ENCODE peak calls at places on chromosomes 13 and 19, in ten cellular contexts. One of them, this sample, is unnamed.

GRCh38 chr19:45253396-45254027 is 2.4 kb downstream of the MARK4 start:
- DNase-seq in T-helper 17 cell: no peak
- DNase-seq in lower lobe of right lung: no peak
- DNase-seq in GM23248: peak; percentile 63
- DNase-seq in head of caudate nucleus: peak; percentile 47
- DNase-seq in Calu3: no peak
- DNase-seq in fibroblast of pulmonary artery: peak; percentile 29
- DNase-seq in stromal cell of bone marrow: no peak
- DNase-seq in HTR-8/SVneo: no peak
- DNase-seq in nucleus accumbens: no peak
- DNase-seq in this sample: peak; percentile 16

GRCh38 chr13:45325806-45326205 is 15.2 kb downstream of the TPT1 start:
- DNase-seq in T-helper 17 cell: no peak
- DNase-seq in lower lobe of right lung: no peak
- DNase-seq in GM23248: peak; percentile 94
- DNase-seq in head of caudate nucleus: no peak
- DNase-seq in Calu3: no peak
- DNase-seq in fibroblast of pulmonary artery: peak; percentile 85
- DNase-seq in stromal cell of bone marrow: peak; percentile 93
- DNase-seq in HTR-8/SVneo: peak; percentile 57
- DNase-seq in nucleus accumbens: peak; percentile 23
- DNase-seq in this sample: peak; percentile 82

GRCh38 chr19:16957151-16957662 is 68.4 kb downstream of the F2RL3 start:
- DNase-seq in T-helper 17 cell: no peak
- DNase-seq in lower lobe of right lung: peak; percentile 69
- DNase-seq in GM23248: no peak
- DNase-seq in head of caudate nucleus: no peak
- DNase-seq in Calu3: peak; percentile 39
- DNase-seq in fibroblast of pulmonary artery: peak; percentile 76
- DNase-seq in stromal cell of bone marrow: peak; percentile 47
- DNase-seq in HTR-8/SVneo: no peak
- DNase-seq in nucleus accumbens: no peak
- DNase-seq in this sample: peak; percentile 52

GRCh38 chr19:1945899-1946298 is 4.9 kb downstream of the CSNK1G2 start:
- DNase-seq in T-helper 17 cell: no peak
- DNase-seq in lower lobe of right lung: no peak
- DNase-seq in GM23248: peak; percentile 45
- DNase-seq in head of caudate nucleus: peak; percentile 69
- DNase-seq in Calu3: no peak
- DNase-seq in fibroblast of pulmonary artery: peak; percentile 25
- DNase-seq in stromal cell of bone marrow: no peak
- DNase-seq in HTR-8/SVneo: peak; percentile 51
- DNase-seq in nucleus accumbens: no peak
- DNase-seq in this sample: no peak

GRCh38 chr19:29927944-29928669 is 13.9 kb upstream of the URI1 start:
- DNase-seq in T-helper 17 cell: no peak
- DNase-seq in lower lobe of right lung: no peak
- DNase-seq in GM23248: no peak
- DNase-seq in head of caudate nucleus: no peak
- DNase-seq in Calu3: no peak
- DNase-seq in fibroblast of pulmonary artery: no peak
- DNase-seq in stromal cell of bone marrow: no peak
- DNase-seq in HTR-8/SVneo: no peak
- DNase-seq in nucleus accumbens: no peak
- DNase-seq in this sample: no peak

GRCh38 chr19:48967346-48968178 is 2.5 kb downstream of the FTL start:
- DNase-seq in T-helper 17 cell: no peak
- DNase-seq in lower lobe of right lung: peak; percentile 77
- DNase-seq in GM23248: peak; percentile 58
- DNase-seq in head of caudate nucleus: peak; percentile 59
- DNase-seq in Calu3: no peak
- DNase-seq in fibroblast of pulmonary artery: peak; percentile 90
- DNase-seq in stromal cell of bone marrow: peak; percentile 76
- DNase-seq in HTR-8/SVneo: no peak
- DNase-seq in nucleus accumbens: peak; percentile 27
- DNase-seq in this sample: peak; percentile 87

GRCh38 chr13:100563779-100564178 is 24.8 kb downstream of the GGACT start:
- DNase-seq in T-helper 17 cell: no peak
- DNase-seq in lower lobe of right lung: no peak
- DNase-seq in GM23248: no peak
- DNase-seq in head of caudate nucleus: no peak
- DNase-seq in Calu3: no peak
- DNase-seq in fibroblast of pulmonary artery: no peak
- DNase-seq in stromal cell of bone marrow: no peak
- DNase-seq in HTR-8/SVneo: no peak
- DNase-seq in nucleus accumbens: no peak
- DNase-seq in this sample: no peak

GRCh38 chr19:48480476-48481190 is 11.5 kb downstream of the CYTH2 start:
- DNase-seq in T-helper 17 cell: peak; percentile 48
- DNase-seq in lower lobe of right lung: no peak
- DNase-seq in GM23248: peak; percentile 82
- DNase-seq in head of caudate nucleus: peak; percentile 79
- DNase-seq in Calu3: no peak
- DNase-seq in fibroblast of pulmonary artery: no peak
- DNase-seq in stromal cell of bone marrow: no peak
- DNase-seq in HTR-8/SVneo: no peak
- DNase-seq in nucleus accumbens: peak; percentile 59
- DNase-seq in this sample: no peak

GRCh38 chr13:32267836-32268439 is 47.2 kb downstream of the ZAR1L start:
- DNase-seq in T-helper 17 cell: peak; percentile 40
- DNase-seq in lower lobe of right lung: no peak
- DNase-seq in GM23248: no peak
- DNase-seq in head of caudate nucleus: no peak
- DNase-seq in Calu3: peak; percentile 68
- DNase-seq in fibroblast of pulmonary artery: no peak
- DNase-seq in stromal cell of bone marrow: no peak
- DNase-seq in HTR-8/SVneo: no peak
- DNase-seq in nucleus accumbens: no peak
- DNase-seq in this sample: no peak

GRCh38 chr19:34260771-34261173 is 6.4 kb downstream of the GARRE1 start:
- DNase-seq in T-helper 17 cell: no peak
- DNase-seq in lower lobe of right lung: no peak
- DNase-seq in GM23248: peak; percentile 27
- DNase-seq in head of caudate nucleus: no peak
- DNase-seq in Calu3: no peak
- DNase-seq in fibroblast of pulmonary artery: peak; percentile 42
- DNase-seq in stromal cell of bone marrow: no peak
- DNase-seq in HTR-8/SVneo: no peak
- DNase-seq in nucleus accumbens: no peak
- DNase-seq in this sample: peak; percentile 71

GRCh38 chr13:61880576-61881283 is 465.1 kb upstream of the PCDH20 start:
- DNase-seq in T-helper 17 cell: no peak
- DNase-seq in lower lobe of right lung: no peak
- DNase-seq in GM23248: peak; percentile 6
- DNase-seq in head of caudate nucleus: no peak
- DNase-seq in Calu3: no peak
- DNase-seq in fibroblast of pulmonary artery: peak; percentile 41
- DNase-seq in stromal cell of bone marrow: no peak
- DNase-seq in HTR-8/SVneo: peak; percentile 1
- DNase-seq in nucleus accumbens: no peak
- DNase-seq in this sample: no peak

GRCh38 chr19:18160792-18161690 is 8.1 kb downstream of the PIK3R2 start:
- DNase-seq in T-helper 17 cell: peak; percentile 90
- DNase-seq in lower lobe of right lung: peak; percentile 82
- DNase-seq in GM23248: peak; percentile 79
- DNase-seq in head of caudate nucleus: peak; percentile 89
- DNase-seq in Calu3: peak; percentile 81
- DNase-seq in fibroblast of pulmonary artery: peak; percentile 57
- DNase-seq in stromal cell of bone marrow: no peak
- DNase-seq in HTR-8/SVneo: peak; percentile 72
- DNase-seq in nucleus accumbens: peak; percentile 73
- DNase-seq in this sample: peak; percentile 43

GRCh38 chr19:45643024-45643926 is 4.1 kb upstream of the EML2 start:
- DNase-seq in T-helper 17 cell: peak; percentile 92
- DNase-seq in lower lobe of right lung: peak; percentile 90
- DNase-seq in GM23248: peak; percentile 75
- DNase-seq in head of caudate nucleus: peak; percentile 95
- DNase-seq in Calu3: peak; percentile 94
- DNase-seq in fibroblast of pulmonary artery: peak; percentile 82
- DNase-seq in stromal cell of bone marrow: no peak
- DNase-seq in HTR-8/SVneo: peak; percentile 90
- DNase-seq in nucleus accumbens: peak; percentile 90
- DNase-seq in this sample: peak; percentile 79

GRCh38 chr19:17394891-17395415 is 957 bp upstream of the CCDC194 start:
- DNase-seq in T-helper 17 cell: no peak
- DNase-seq in lower lobe of right lung: peak; percentile 80
- DNase-seq in GM23248: peak; percentile 74
- DNase-seq in head of caudate nucleus: peak; percentile 50
- DNase-seq in Calu3: peak; percentile 44
- DNase-seq in fibroblast of pulmonary artery: peak; percentile 71
- DNase-seq in stromal cell of bone marrow: peak; percentile 23
- DNase-seq in HTR-8/SVneo: no peak
- DNase-seq in nucleus accumbens: no peak
- DNase-seq in this sample: no peak

GRCh38 chr19:7980635-7981121 is 24.8 kb downstream of the ELAVL1 start:
- DNase-seq in T-helper 17 cell: no peak
- DNase-seq in lower lobe of right lung: peak; percentile 44
- DNase-seq in GM23248: no peak
- DNase-seq in head of caudate nucleus: no peak
- DNase-seq in Calu3: no peak
- DNase-seq in fibroblast of pulmonary artery: no peak
- DNase-seq in stromal cell of bone marrow: no peak
- DNase-seq in HTR-8/SVneo: no peak
- DNase-seq in nucleus accumbens: no peak
- DNase-seq in this sample: no peak

GRCh38 chr13:29165216-29165615 is 345.1 kb downstream of the MTUS2 start:
- DNase-seq in T-helper 17 cell: no peak
- DNase-seq in lower lobe of right lung: no peak
- DNase-seq in GM23248: no peak
- DNase-seq in head of caudate nucleus: no peak
- DNase-seq in Calu3: no peak
- DNase-seq in fibroblast of pulmonary artery: no peak
- DNase-seq in stromal cell of bone marrow: no peak
- DNase-seq in HTR-8/SVneo: no peak
- DNase-seq in nucleus accumbens: no peak
- DNase-seq in this sample: no peak

GRCh38 chr19:2063824-2064223 is 12.8 kb upstream of the MKNK2 start:
- DNase-seq in T-helper 17 cell: no peak
- DNase-seq in lower lobe of right lung: no peak
- DNase-seq in GM23248: no peak
- DNase-seq in head of caudate nucleus: no peak
- DNase-seq in Calu3: no peak
- DNase-seq in fibroblast of pulmonary artery: no peak
- DNase-seq in stromal cell of bone marrow: no peak
- DNase-seq in HTR-8/SVneo: no peak
- DNase-seq in nucleus accumbens: no peak
- DNase-seq in this sample: no peak

GRCh38 chr19:37845932-37846331 is 60.5 kb downstream of the WDR87 start:
- DNase-seq in T-helper 17 cell: no peak
- DNase-seq in lower lobe of right lung: no peak
- DNase-seq in GM23248: peak; percentile 3
- DNase-seq in head of caudate nucleus: no peak
- DNase-seq in Calu3: no peak
- DNase-seq in fibroblast of pulmonary artery: no peak
- DNase-seq in stromal cell of bone marrow: no peak
- DNase-seq in HTR-8/SVneo: no peak
- DNase-seq in nucleus accumbens: no peak
- DNase-seq in this sample: no peak

GRCh38 chr19:28468701-28469459 is 744.1 kb downstream of the UQCRFS1 start:
- DNase-seq in T-helper 17 cell: no peak
- DNase-seq in lower lobe of right lung: peak; percentile 56
- DNase-seq in GM23248: peak; percentile 89
- DNase-seq in head of caudate nucleus: no peak
- DNase-seq in Calu3: peak; percentile 73
- DNase-seq in fibroblast of pulmonary artery: peak; percentile 25
- DNase-seq in stromal cell of bone marrow: peak; percentile 81
- DNase-seq in HTR-8/SVneo: no peak
- DNase-seq in nucleus accumbens: no peak
- DNase-seq in this sample: peak; percentile 84

GRCh38 chr13:113599396-113599795 is 14.8 kb downstream of the TFDP1 start:
- DNase-seq in T-helper 17 cell: no peak
- DNase-seq in lower lobe of right lung: peak; percentile 16
- DNase-seq in GM23248: no peak
- DNase-seq in head of caudate nucleus: peak; percentile 34
- DNase-seq in Calu3: no peak
- DNase-seq in fibroblast of pulmonary artery: no peak
- DNase-seq in stromal cell of bone marrow: no peak
- DNase-seq in HTR-8/SVneo: no peak
- DNase-seq in nucleus accumbens: no peak
- DNase-seq in this sample: no peak

GRCh38 chr13:38564751-38565150 is 122.1 kb upstream of the FREM2 start:
- DNase-seq in T-helper 17 cell: no peak
- DNase-seq in lower lobe of right lung: no peak
- DNase-seq in GM23248: no peak
- DNase-seq in head of caudate nucleus: no peak
- DNase-seq in Calu3: no peak
- DNase-seq in fibroblast of pulmonary artery: no peak
- DNase-seq in stromal cell of bone marrow: no peak
- DNase-seq in HTR-8/SVneo: no peak
- DNase-seq in nucleus accumbens: no peak
- DNase-seq in this sample: no peak

GRCh38 chr19:47389150-47389556 is 30.2 kb downstream of the MEIS3 start:
- DNase-seq in T-helper 17 cell: no peak
- DNase-seq in lower lobe of right lung: peak; percentile 86
- DNase-seq in GM23248: no peak
- DNase-seq in head of caudate nucleus: no peak
- DNase-seq in Calu3: no peak
- DNase-seq in fibroblast of pulmonary artery: peak; percentile 29
- DNase-seq in stromal cell of bone marrow: no peak
- DNase-seq in HTR-8/SVneo: no peak
- DNase-seq in nucleus accumbens: no peak
- DNase-seq in this sample: no peak

GRCh38 chr19:5337126-5337525 is 3.5 kb downstream of the PTPRS start:
- DNase-seq in T-helper 17 cell: no peak
- DNase-seq in lower lobe of right lung: no peak
- DNase-seq in GM23248: no peak
- DNase-seq in head of caudate nucleus: peak; percentile 74
- DNase-seq in Calu3: no peak
- DNase-seq in fibroblast of pulmonary artery: no peak
- DNase-seq in stromal cell of bone marrow: no peak
- DNase-seq in HTR-8/SVneo: no peak
- DNase-seq in nucleus accumbens: no peak
- DNase-seq in this sample: no peak

GRCh38 chr19:33370783-33371182 is 2.7 kb upstream of the CEBPG start:
- DNase-seq in T-helper 17 cell: no peak
- DNase-seq in lower lobe of right lung: no peak
- DNase-seq in GM23248: no peak
- DNase-seq in head of caudate nucleus: peak; percentile 34
- DNase-seq in Calu3: no peak
- DNase-seq in fibroblast of pulmonary artery: no peak
- DNase-seq in stromal cell of bone marrow: no peak
- DNase-seq in HTR-8/SVneo: no peak
- DNase-seq in nucleus accumbens: no peak
- DNase-seq in this sample: no peak

GRCh38 chr13:104650426-104650825 is 1584.2 kb upstream of the SLC10A2 start:
- DNase-seq in T-helper 17 cell: no peak
- DNase-seq in lower lobe of right lung: no peak
- DNase-seq in GM23248: no peak
- DNase-seq in head of caudate nucleus: no peak
- DNase-seq in Calu3: no peak
- DNase-seq in fibroblast of pulmonary artery: no peak
- DNase-seq in stromal cell of bone marrow: no peak
- DNase-seq in HTR-8/SVneo: no peak
- DNase-seq in nucleus accumbens: no peak
- DNase-seq in this sample: no peak

GRCh38 chr19:58361900-58362271 is 665 bp downstream of the ZNF497 start:
- DNase-seq in T-helper 17 cell: no peak
- DNase-seq in lower lobe of right lung: peak; percentile 77
- DNase-seq in GM23248: no peak
- DNase-seq in head of caudate nucleus: no peak
- DNase-seq in Calu3: peak; percentile 61
- DNase-seq in fibroblast of pulmonary artery: peak; percentile 55
- DNase-seq in stromal cell of bone marrow: no peak
- DNase-seq in HTR-8/SVneo: peak; percentile 47
- DNase-seq in nucleus accumbens: no peak
- DNase-seq in this sample: no peak

GRCh38 chr13:100650321-100650720 is 24.3 kb downstream of the TMTC4 start:
- DNase-seq in T-helper 17 cell: no peak
- DNase-seq in lower lobe of right lung: no peak
- DNase-seq in GM23248: no peak
- DNase-seq in head of caudate nucleus: peak; percentile 87
- DNase-seq in Calu3: no peak
- DNase-seq in fibroblast of pulmonary artery: no peak
- DNase-seq in stromal cell of bone marrow: no peak
- DNase-seq in HTR-8/SVneo: no peak
- DNase-seq in nucleus accumbens: peak; percentile 78
- DNase-seq in this sample: no peak

GRCh38 chr13:107866666-107867623 is 348.4 kb downstream of the LIG4 start:
- DNase-seq in T-helper 17 cell: no peak
- DNase-seq in lower lobe of right lung: no peak
- DNase-seq in GM23248: peak; percentile 90
- DNase-seq in head of caudate nucleus: peak; percentile 62
- DNase-seq in Calu3: peak; percentile 2
- DNase-seq in fibroblast of pulmonary artery: peak; percentile 39
- DNase-seq in stromal cell of bone marrow: peak; percentile 38
- DNase-seq in HTR-8/SVneo: no peak
- DNase-seq in nucleus accumbens: peak; percentile 7
- DNase-seq in this sample: peak; percentile 24

This sample was measured in fibroblast of the aortic adventitia.